ENCODE peak calls at places on chromosomes 6 and 20, in nine cellular contexts. M is thyroid gland; X is OCI-LY7; T is mesendoderm; A is tibial nerve; K is left ventricle myocardium inferior; G is mammary epithelial cell; U is left lung; H is CD4-positive, alpha-beta memory T cell. D is an unnamed sample.

GRCh38 chr20:57993738-57994431 is 234.6 kb downstream of the ANKRD60 start:
- DNase-seq in M (no peak), K (no peak), X (no peak), A (no peak), U (no peak), T (no peak), H (no peak), G (no peak), D (no peak)

GRCh38 chr6:109695468-109695867 is 4.4 kb downstream of the FIG4 start:
- DNase-seq in T (peak; percentile 66), X (peak; percentile 53), H (no peak), K (no peak), U (no peak), G (peak; percentile 16), M (no peak), A (no peak), D (peak; percentile 29)

GRCh38 chr6:68575765-68576439 is 59.2 kb upstream of the ADGRB3 start:
- DNase-seq in X (no peak), H (no peak), M (peak; percentile 70), T (peak; percentile 65), G (no peak), U (peak; percentile 29), A (no peak), K (no peak), D (peak; percentile 34)

GRCh38 chr20:59150821-59151251 is 12.8 kb upstream of the ZNF831 start:
- DNase-seq in X (no peak), U (no peak), A (no peak), G (no peak), T (no peak), H (no peak), K (no peak), M (no peak), D (no peak)

GRCh38 chr6:35445691-35446090 is 6.4 kb upstream of the FANCE start:
- DNase-seq in U (no peak), G (no peak), K (no peak), X (no peak), M (no peak), H (no peak), T (no peak), A (no peak), D (no peak)

GRCh38 chr6:147154454-147154853 is 49.8 kb upstream of the STXBP5 start:
- DNase-seq in H (no peak), M (no peak), G (peak; percentile 87), K (no peak), U (no peak), A (no peak), X (no peak), T (no peak), D (no peak)

GRCh38 chr6:57220083-57220703 is 1.9 kb downstream of the RAB23 start:
- DNase-seq in X (no peak), K (no peak), H (no peak), U (no peak), G (peak; percentile 4), A (no peak), M (no peak), T (no peak), D (no peak)

GRCh38 chr20:57977141-57977540 is 251.3 kb downstream of the ANKRD60 start:
- DNase-seq in M (no peak), K (peak; percentile 27), H (no peak), A (no peak), T (no peak), G (no peak), U (no peak), X (no peak), D (no peak)

GRCh38 chr6:55011034-55011433 is 163.3 kb upstream of the HCRTR2 start:
- DNase-seq in T (peak; percentile 29), X (no peak), G (no peak), H (no peak), K (no peak), A (no peak), U (no peak), M (no peak), D (no peak)

GRCh38 chr6:79193971-79194370 is 40.5 kb downstream of the HMGN3 start:
- DNase-seq in A (no peak), U (no peak), X (no peak), M (no peak), H (no peak), T (no peak), K (no peak), G (no peak), D (no peak)

GRCh38 chr6:5507056-5507722 is 245.9 kb downstream of the FARS2 start:
- DNase-seq in H (no peak), U (no peak), K (no peak), X (peak; percentile 45), M (no peak), G (no peak), T (no peak), A (no peak), D (no peak)

GRCh38 chr6:111986651-111987050 is 67.3 kb upstream of the CCN6 start:
- DNase-seq in G (no peak), M (no peak), T (no peak), A (no peak), U (no peak), H (no peak), X (no peak), K (no peak), D (no peak)
- H3K4me1 ChIP-seq in G (peaks cover 56% of the 10 kb centered on the region), M (peaks cover 59% of the 10 kb centered on the region), T (peaks cover 6% of the 10 kb centered on the region), A (no peaks in the 10 kb centered on the region), U (no peaks in the 10 kb centered on the region), H (peaks cover 84% of the 10 kb centered on the region), X (peaks cover 17% of the 10 kb centered on the region), K (no peaks in the 10 kb centered on the region), D (no peaks in the 10 kb centered on the region)

GRCh38 chr6:20490591-20490990 is 43.7 kb upstream of the CDKAL1 start:
- DNase-seq in G (no peak), K (no peak), H (no peak), A (no peak), X (no peak), U (no peak), M (no peak), T (no peak), D (no peak)

GRCh38 chr6:20486641-20487040 is 47.6 kb upstream of the CDKAL1 start:
- DNase-seq in H (no peak), T (no peak), U (no peak), G (no peak), K (no peak), X (no peak), M (no peak), A (no peak), D (no peak)

GRCh38 chr6:20483902-20484497 is 50.3 kb upstream of the CDKAL1 start:
- DNase-seq in M (no peak), T (peak; percentile 51), X (no peak), K (no peak), A (peak; percentile 14), U (no peak), G (no peak), H (no peak), D (no peak)

GRCh38 chr6:20492099-20492498 is 42.2 kb upstream of the CDKAL1 start:
- DNase-seq in A (no peak), K (no peak), M (no peak), H (no peak), X (no peak), U (no peak), T (no peak), G (no peak), D (no peak)

DNA sequence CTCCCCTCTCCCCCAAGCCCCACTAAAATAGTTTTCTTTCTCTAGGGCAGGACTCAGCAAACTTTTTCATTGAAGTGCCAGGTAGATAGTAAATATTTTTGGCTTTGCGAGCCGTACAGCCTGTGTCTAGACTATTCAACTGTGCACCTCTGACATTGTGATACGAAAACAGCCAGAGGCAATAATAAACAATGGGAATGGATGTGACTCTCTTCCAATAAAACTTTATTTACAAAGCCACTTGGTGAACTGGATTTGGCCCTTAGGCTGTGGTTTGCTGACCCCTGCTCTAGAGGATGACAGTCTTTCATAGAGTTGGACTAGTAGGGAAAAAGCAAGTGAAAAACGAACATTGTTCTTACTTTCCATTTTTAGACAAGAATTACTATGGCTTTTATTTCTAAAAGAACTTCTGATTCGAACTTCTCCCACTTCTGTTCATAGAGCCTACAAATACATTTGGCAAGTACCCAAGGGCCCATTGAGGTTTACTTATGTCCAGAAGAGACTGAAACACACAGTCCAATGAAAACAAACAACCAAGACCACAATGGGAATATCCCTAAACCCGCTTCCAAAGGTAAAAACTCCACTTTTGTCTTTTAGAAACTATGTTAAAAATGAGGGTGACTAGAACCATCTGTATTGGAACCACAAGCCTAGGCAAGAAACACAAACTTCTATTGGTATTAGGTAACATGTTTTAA is 46.4 kb upstream of the CDKAL1 start:
- DNase-seq in T (no peak), X (no peak), K (no peak), A (no peak), G (no peak), H (no peak), U (no peak), M (no peak), D (no peak)
- H3K36me3 ChIP-seq in T (peaks cover 9% of the 10 kb centered on the region), X (peaks cover 100% of the 10 kb centered on the region), K (peaks cover 46% of the 10 kb centered on the region), A (peaks cover 13% of the 10 kb centered on the region), G (peaks cover 21% of the 10 kb centered on the region), H (peaks cover 5% of the 10 kb centered on the region), U (no peaks in the 10 kb centered on the region), M (no peaks in the 10 kb centered on the region), D (peaks cover 70% of the 10 kb centered on the region)

DNA sequence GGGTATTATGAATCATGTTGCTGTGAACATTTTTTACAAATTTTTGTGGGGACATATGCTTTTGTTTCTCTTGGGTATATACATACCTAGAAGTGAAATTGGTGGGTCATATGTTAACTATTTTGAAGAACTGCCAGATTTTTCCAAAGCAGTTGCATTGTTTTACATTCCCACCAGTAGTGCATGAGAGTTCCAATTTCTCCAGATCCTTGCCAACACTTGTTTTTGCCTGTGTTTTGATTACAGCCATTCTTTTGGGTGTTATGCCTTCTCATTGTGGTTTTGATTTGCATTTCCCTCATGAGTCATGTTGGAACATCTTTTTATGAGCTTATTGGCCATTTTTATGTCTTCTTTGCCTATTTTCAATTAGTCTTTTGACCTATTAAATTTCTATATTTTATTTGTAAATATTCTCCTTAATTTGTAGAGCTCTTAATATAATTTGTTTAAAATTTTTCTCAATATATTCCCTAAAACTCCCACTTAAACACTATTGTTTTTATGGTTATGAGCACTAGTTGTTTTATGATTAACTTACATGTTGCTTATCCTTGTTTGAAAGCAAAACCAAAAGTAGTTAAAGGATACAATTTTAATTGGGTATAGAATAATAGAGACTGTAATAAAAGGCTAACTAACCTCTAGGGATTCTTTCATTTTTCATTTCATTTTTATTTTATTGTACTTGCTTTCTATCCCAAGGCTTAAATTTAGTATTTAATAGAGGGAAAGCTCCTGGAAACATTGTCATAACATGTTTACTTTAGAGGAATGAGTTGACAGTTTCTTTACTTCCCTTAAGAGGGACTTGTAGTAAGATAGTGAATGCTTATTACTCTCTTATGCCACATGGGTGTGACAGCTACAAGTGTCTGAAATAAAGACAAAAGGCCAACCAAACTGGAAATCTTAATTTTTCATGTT is 5.5 kb downstream of the UBR2 start:
- DNase-seq in X (no peak), A (no peak), T (no peak), G (peak; percentile 94), K (no peak), H (no peak), U (no peak), M (no peak), D (no peak)
- H3K4me3 ChIP-seq in X (no peak overlapping the region), A (no peak overlapping the region), T (no peak overlapping the region), G (peak overlapping the region; percentile 10), K (no peak overlapping the region), H (no peak overlapping the region), U (no peak overlapping the region), M (no peak overlapping the region), D (no peak overlapping the region)

GRCh38 chr6:156943816-156944215 is 166.6 kb downstream of the ARID1B start:
- DNase-seq in T (no peak), K (no peak), A (no peak), H (no peak), U (no peak), G (no peak), X (no peak), M (no peak), D (no peak)
- H3K4me1 ChIP-seq in T (peaks cover 3% of the 10 kb centered on the region), K (peaks cover 74% of the 10 kb centered on the region), A (peaks cover 77% of the 10 kb centered on the region), H (peaks cover 17% of the 10 kb centered on the region), U (peaks cover 3% of the 10 kb centered on the region), G (peaks cover 19% of the 10 kb centered on the region), X (no peaks in the 10 kb centered on the region), M (peaks cover 33% of the 10 kb centered on the region), D (peaks cover 48% of the 10 kb centered on the region)

GRCh38 chr20:44659931-44660330 is 8.4 kb upstream of the ADA start:
- DNase-seq in T (no peak), X (no peak), K (no peak), G (peak; percentile 29), M (no peak), U (no peak), A (no peak), H (no peak), D (no peak)
- H3K36me3 ChIP-seq in T (no peaks in the 10 kb centered on the region), X (no peaks in the 10 kb centered on the region), K (no peaks in the 10 kb centered on the region), G (no peaks in the 10 kb centered on the region), M (no peaks in the 10 kb centered on the region), U (no peaks in the 10 kb centered on the region), A (no peaks in the 10 kb centered on the region), H (no peaks in the 10 kb centered on the region), D (no peaks in the 10 kb centered on the region)